ENCODE peak calls at places on chromosomes 16 and 17, in eight cellular contexts. W is MV-4-11; D is activated gamma-delta T cell treated with anti-CD3 and anti-CD28 coated beads, Interleukin-2, amount 50 U/mL, for 16 hours; S is testis; K is GM03348; X is HT-29; E is stimulated activated CD4-positive, alpha-beta T cell treated with anti-CD3 and anti-CD28 coated beads, Interleukin-4, amount 100 ng/mL, for 24 hours; T is right lobe of liver. H is an unnamed sample.

GRCh38 chr16:58684001-58684353 is 593 bp downstream of the SLC38A7 start:
- DNase-seq in W (peak), D (no peak), S (no peak), K (peak), X (no peak), E (no peak), T (peak), H (peak)

GRCh38 chr17:32659419-32659842 is 172.6 kb downstream of the CDK5R1 start:
- DNase-seq in W (peak), D (peak), S (peak), K (peak), X (peak), E (peak), T (peak), H (peak)

GRCh38 chr17:39716879-39717536 is 13.3 kb downstream of the MIEN1 start:
- DNase-seq in W (no peak), D (no peak), S (no peak), K (no peak), X (no peak), E (no peak), T (peak), H (no peak)

GRCh38 chr17:40450175-40450574 is 6.9 kb downstream of the IGFBP4 start:
- DNase-seq in W (peak), D (no peak), S (no peak), K (no peak), X (peak), E (peak), T (no peak), H (peak)

GRCh38 chr17:75090871-75091854 is 3.4 kb downstream of the SLC16A5 start:
- DNase-seq in W (no peak), D (no peak), S (no peak), K (no peak), X (peak), E (no peak), T (peak), H (no peak)

GRCh38 chr16:55370762-55371482 is 46.9 kb downstream of the IRX6 start:
- DNase-seq in W (peak), D (no peak), S (peak), K (peak), X (no peak), E (no peak), T (peak), H (peak)

GRCh38 chr17:50935201-50936124 is 69.3 kb upstream of the TOB1 start:
- DNase-seq in W (peak), D (no peak), S (peak), K (no peak), X (peak), E (no peak), T (peak), H (no peak)

GRCh38 chr17:58503876-58504275 is 10.6 kb downstream of the MTMR4 start:
- DNase-seq in W (no peak), D (no peak), S (peak), K (no peak), X (no peak), E (no peak), T (no peak), H (peak)

H was measured in NB4.